ENCODE peak calls at places on chromosomes 13 and 19, in five cellular contexts. One of them, this sample, is unnamed.
A peak's percentile ranks its signal among the peaks of the same experiment; 100 is the strongest.

GRCh38 chr13:47934371-47934770 is 66.7 kb downstream of the SUCLA2 start:
- DNase-seq in head of caudate nucleus: no peak
- DNase-seq in prostate gland: no peak
- DNase-seq in stimulated activated CD8-positive, alpha-beta memory T cell treated with anti-CD3 and anti-CD28 coated beads, Interleukin-7, amount 100 ng/mL, for 1 hour: no peak
- DNase-seq in cardiac muscle cell: no peak
- DNase-seq in this sample: no peak

GRCh38 chr13:50365683-50366391 is 350.6 kb downstream of the KCNRG start:
- DNase-seq in prostate gland: peak; percentile 30
- DNase-seq in stimulated activated CD8-positive, alpha-beta memory T cell treated with anti-CD3 and anti-CD28 coated beads, Interleukin-7, amount 100 ng/mL, for 1 hour: no peak
- DNase-seq in cardiac muscle cell: no peak
- DNase-seq in head of caudate nucleus: no peak
- DNase-seq in this sample: no peak

GRCh38 chr13:102913924-102914628 is 68.2 kb downstream of the ERCC5 start:
- DNase-seq in prostate gland: peak; percentile 63
- DNase-seq in stimulated activated CD8-positive, alpha-beta memory T cell treated with anti-CD3 and anti-CD28 coated beads, Interleukin-7, amount 100 ng/mL, for 1 hour: no peak
- DNase-seq in cardiac muscle cell: no peak
- DNase-seq in head of caudate nucleus: peak; percentile 23
- DNase-seq in this sample: no peak

GRCh38 chr13:46354143-46355087 is 32.6 kb downstream of the RUBCNL start:
- DNase-seq in prostate gland: no peak
- DNase-seq in cardiac muscle cell: no peak
- DNase-seq in head of caudate nucleus: no peak
- DNase-seq in stimulated activated CD8-positive, alpha-beta memory T cell treated with anti-CD3 and anti-CD28 coated beads, Interleukin-7, amount 100 ng/mL, for 1 hour: no peak
- DNase-seq in this sample: no peak

GRCh38 chr19:40611096-40611495 is 9.9 kb downstream of the LTBP4 start:
- DNase-seq in head of caudate nucleus: no peak
- DNase-seq in cardiac muscle cell: no peak
- DNase-seq in stimulated activated CD8-positive, alpha-beta memory T cell treated with anti-CD3 and anti-CD28 coated beads, Interleukin-7, amount 100 ng/mL, for 1 hour: no peak
- DNase-seq in prostate gland: peak; percentile 61
- DNase-seq in this sample: no peak

GRCh38 chr19:46717716-46718143 is 816 bp upstream of the PRKD2 start:
- DNase-seq in stimulated activated CD8-positive, alpha-beta memory T cell treated with anti-CD3 and anti-CD28 coated beads, Interleukin-7, amount 100 ng/mL, for 1 hour: no peak
- DNase-seq in cardiac muscle cell: no peak
- DNase-seq in prostate gland: no peak
- DNase-seq in head of caudate nucleus: no peak
- DNase-seq in this sample: no peak

GRCh38 chr13:29849731-29850212 is 645 bp downstream of the UBL3 start:
- DNase-seq in cardiac muscle cell: peak; percentile 76
- DNase-seq in head of caudate nucleus: peak; percentile 44
- DNase-seq in prostate gland: peak; percentile 58
- DNase-seq in stimulated activated CD8-positive, alpha-beta memory T cell treated with anti-CD3 and anti-CD28 coated beads, Interleukin-7, amount 100 ng/mL, for 1 hour: peak; percentile 14
- DNase-seq in this sample: peak; percentile 73

GRCh38 chr19:41249707-41250423 is 14.3 kb upstream of the HNRNPUL1 start:
- DNase-seq in prostate gland: no peak
- DNase-seq in cardiac muscle cell: no peak
- DNase-seq in stimulated activated CD8-positive, alpha-beta memory T cell treated with anti-CD3 and anti-CD28 coated beads, Interleukin-7, amount 100 ng/mL, for 1 hour: no peak
- DNase-seq in head of caudate nucleus: no peak
- DNase-seq in this sample: no peak

GRCh38 chr19:5285955-5286354 is 54.7 kb downstream of the PTPRS start:
- DNase-seq in cardiac muscle cell: no peak
- DNase-seq in stimulated activated CD8-positive, alpha-beta memory T cell treated with anti-CD3 and anti-CD28 coated beads, Interleukin-7, amount 100 ng/mL, for 1 hour: no peak
- DNase-seq in head of caudate nucleus: no peak
- DNase-seq in prostate gland: no peak
- DNase-seq in this sample: no peak

GRCh38 chr13:98471895-98472294 is 105.0 kb downstream of the STK24 start:
- DNase-seq in head of caudate nucleus: no peak
- DNase-seq in stimulated activated CD8-positive, alpha-beta memory T cell treated with anti-CD3 and anti-CD28 coated beads, Interleukin-7, amount 100 ng/mL, for 1 hour: no peak
- DNase-seq in prostate gland: no peak
- DNase-seq in cardiac muscle cell: no peak
- DNase-seq in this sample: no peak

GRCh38 chr13:51745236-51745635 is 58.7 kb downstream of the DHRS12 start:
- DNase-seq in head of caudate nucleus: no peak
- DNase-seq in stimulated activated CD8-positive, alpha-beta memory T cell treated with anti-CD3 and anti-CD28 coated beads, Interleukin-7, amount 100 ng/mL, for 1 hour: no peak
- DNase-seq in prostate gland: no peak
- DNase-seq in cardiac muscle cell: no peak
- DNase-seq in this sample: no peak

GRCh38 chr13:45231722-45232121 is 30.9 kb upstream of the KCTD4 start:
- DNase-seq in prostate gland: no peak
- DNase-seq in cardiac muscle cell: no peak
- DNase-seq in head of caudate nucleus: no peak
- DNase-seq in stimulated activated CD8-positive, alpha-beta memory T cell treated with anti-CD3 and anti-CD28 coated beads, Interleukin-7, amount 100 ng/mL, for 1 hour: no peak
- DNase-seq in this sample: no peak

GRCh38 chr19:11642902-11643301 is 45.6 kb downstream of the ZNF627 start:
- DNase-seq in prostate gland: no peak
- DNase-seq in head of caudate nucleus: no peak
- DNase-seq in stimulated activated CD8-positive, alpha-beta memory T cell treated with anti-CD3 and anti-CD28 coated beads, Interleukin-7, amount 100 ng/mL, for 1 hour: no peak
- DNase-seq in cardiac muscle cell: no peak
- DNase-seq in this sample: no peak

GRCh38 chr13:95378603-95379002 is 77.4 kb upstream of the ABCC4 start:
- DNase-seq in cardiac muscle cell: no peak
- DNase-seq in prostate gland: peak; percentile 35
- DNase-seq in head of caudate nucleus: no peak
- DNase-seq in stimulated activated CD8-positive, alpha-beta memory T cell treated with anti-CD3 and anti-CD28 coated beads, Interleukin-7, amount 100 ng/mL, for 1 hour: no peak
- DNase-seq in this sample: no peak

GRCh38 chr13:73715114-73715909 is 418.9 kb downstream of the KLF12 start:
- DNase-seq in prostate gland: no peak
- DNase-seq in stimulated activated CD8-positive, alpha-beta memory T cell treated with anti-CD3 and anti-CD28 coated beads, Interleukin-7, amount 100 ng/mL, for 1 hour: no peak
- DNase-seq in cardiac muscle cell: no peak
- DNase-seq in head of caudate nucleus: no peak
- DNase-seq in this sample: no peak

GRCh38 chr19:18160792-18161690 is 8.1 kb downstream of the PIK3R2 start:
- DNase-seq in cardiac muscle cell: peak; percentile 80
- DNase-seq in stimulated activated CD8-positive, alpha-beta memory T cell treated with anti-CD3 and anti-CD28 coated beads, Interleukin-7, amount 100 ng/mL, for 1 hour: peak; percentile 70
- DNase-seq in head of caudate nucleus: peak; percentile 60
- DNase-seq in prostate gland: peak; percentile 51
- DNase-seq in this sample: peak; percentile 45

GRCh38 chr19:13864513-13865242 is 12.3 kb upstream of the NANOS3 start:
- DNase-seq in head of caudate nucleus: no peak
- DNase-seq in prostate gland: no peak
- DNase-seq in cardiac muscle cell: peak; percentile 36
- DNase-seq in stimulated activated CD8-positive, alpha-beta memory T cell treated with anti-CD3 and anti-CD28 coated beads, Interleukin-7, amount 100 ng/mL, for 1 hour: no peak
- DNase-seq in this sample: no peak

GRCh38 chr19:56132316-56132822 is 8.7 kb upstream of the ZNF444 start:
- DNase-seq in stimulated activated CD8-positive, alpha-beta memory T cell treated with anti-CD3 and anti-CD28 coated beads, Interleukin-7, amount 100 ng/mL, for 1 hour: no peak
- DNase-seq in head of caudate nucleus: no peak
- DNase-seq in prostate gland: no peak
- DNase-seq in cardiac muscle cell: peak; percentile 72
- DNase-seq in this sample: no peak

GRCh38 chr19:15640294-15640903 is at the start of gene CYP4F3:
- DNase-seq in cardiac muscle cell: no peak
- DNase-seq in prostate gland: peak; percentile 79
- DNase-seq in head of caudate nucleus: no peak
- DNase-seq in stimulated activated CD8-positive, alpha-beta memory T cell treated with anti-CD3 and anti-CD28 coated beads, Interleukin-7, amount 100 ng/mL, for 1 hour: no peak
- DNase-seq in this sample: no peak

GRCh38 chr19:28465317-28466086 is 747.4 kb downstream of the UQCRFS1 start:
- DNase-seq in cardiac muscle cell: no peak
- DNase-seq in prostate gland: no peak
- DNase-seq in stimulated activated CD8-positive, alpha-beta memory T cell treated with anti-CD3 and anti-CD28 coated beads, Interleukin-7, amount 100 ng/mL, for 1 hour: no peak
- DNase-seq in head of caudate nucleus: no peak
- DNase-seq in this sample: no peak

GRCh38 chr13:101271681-101272245 is 144.5 kb downstream of the NALCN start:
- DNase-seq in stimulated activated CD8-positive, alpha-beta memory T cell treated with anti-CD3 and anti-CD28 coated beads, Interleukin-7, amount 100 ng/mL, for 1 hour: no peak
- DNase-seq in head of caudate nucleus: no peak
- DNase-seq in cardiac muscle cell: no peak
- DNase-seq in prostate gland: no peak
- DNase-seq in this sample: no peak

GRCh38 chr13:103033999-103034398 is 32.2 kb downstream of the SLC10A2 start:
- DNase-seq in head of caudate nucleus: no peak
- DNase-seq in stimulated activated CD8-positive, alpha-beta memory T cell treated with anti-CD3 and anti-CD28 coated beads, Interleukin-7, amount 100 ng/mL, for 1 hour: no peak
- DNase-seq in prostate gland: no peak
- DNase-seq in cardiac muscle cell: no peak
- DNase-seq in this sample: no peak

GRCh38 chr19:1293782-1294621 is 8.3 kb downstream of the EFNA2 start:
- DNase-seq in stimulated activated CD8-positive, alpha-beta memory T cell treated with anti-CD3 and anti-CD28 coated beads, Interleukin-7, amount 100 ng/mL, for 1 hour: no peak
- DNase-seq in head of caudate nucleus: no peak
- DNase-seq in cardiac muscle cell: no peak
- DNase-seq in prostate gland: no peak
- DNase-seq in this sample: no peak

GRCh38 chr13:37429976-37430375 is 168.6 kb downstream of the POSTN start:
- DNase-seq in stimulated activated CD8-positive, alpha-beta memory T cell treated with anti-CD3 and anti-CD28 coated beads, Interleukin-7, amount 100 ng/mL, for 1 hour: no peak
- DNase-seq in prostate gland: no peak
- DNase-seq in cardiac muscle cell: no peak
- DNase-seq in head of caudate nucleus: no peak
- DNase-seq in this sample: no peak

GRCh38 chr19:6677924-6678689 is 8.1 kb upstream of the TNFSF14 start:
- DNase-seq in head of caudate nucleus: no peak
- DNase-seq in stimulated activated CD8-positive, alpha-beta memory T cell treated with anti-CD3 and anti-CD28 coated beads, Interleukin-7, amount 100 ng/mL, for 1 hour: no peak
- DNase-seq in cardiac muscle cell: no peak
- DNase-seq in prostate gland: no peak
- DNase-seq in this sample: no peak

GRCh38 chr13:80084086-80084676 is 256.7 kb downstream of the SPRY2 start:
- DNase-seq in head of caudate nucleus: no peak
- DNase-seq in prostate gland: no peak
- DNase-seq in stimulated activated CD8-positive, alpha-beta memory T cell treated with anti-CD3 and anti-CD28 coated beads, Interleukin-7, amount 100 ng/mL, for 1 hour: no peak
- DNase-seq in cardiac muscle cell: no peak
- DNase-seq in this sample: no peak

GRCh38 chr13:46572758-46573384 is 19.9 kb downstream of the LRCH1 start:
- DNase-seq in prostate gland: no peak
- DNase-seq in cardiac muscle cell: no peak
- DNase-seq in head of caudate nucleus: no peak
- DNase-seq in stimulated activated CD8-positive, alpha-beta memory T cell treated with anti-CD3 and anti-CD28 coated beads, Interleukin-7, amount 100 ng/mL, for 1 hour: no peak
- DNase-seq in this sample: no peak

GRCh38 chr19:18373892-18374629 is 11.9 kb upstream of the GDF15 start:
- DNase-seq in prostate gland: peak; percentile 71
- DNase-seq in head of caudate nucleus: peak; percentile 64
- DNase-seq in cardiac muscle cell: peak; percentile 85
- DNase-seq in stimulated activated CD8-positive, alpha-beta memory T cell treated with anti-CD3 and anti-CD28 coated beads, Interleukin-7, amount 100 ng/mL, for 1 hour: peak; percentile 44
- DNase-seq in this sample: peak; percentile 73

GRCh38 chr13:113209880-113210421 is 538 bp downstream of the CUL4A start:
- DNase-seq in cardiac muscle cell: peak; percentile 60
- DNase-seq in prostate gland: peak; percentile 39
- DNase-seq in stimulated activated CD8-positive, alpha-beta memory T cell treated with anti-CD3 and anti-CD28 coated beads, Interleukin-7, amount 100 ng/mL, for 1 hour: peak; percentile 16
- DNase-seq in head of caudate nucleus: peak; percentile 38
- DNase-seq in this sample: no peak

GRCh38 chr13:98144501-98145350 is 1.8 kb downstream of the FARP1 start:
- DNase-seq in cardiac muscle cell: peak; percentile 32
- DNase-seq in head of caudate nucleus: no peak
- DNase-seq in stimulated activated CD8-positive, alpha-beta memory T cell treated with anti-CD3 and anti-CD28 coated beads, Interleukin-7, amount 100 ng/mL, for 1 hour: no peak
- DNase-seq in prostate gland: peak; percentile 46
- DNase-seq in this sample: no peak

GRCh38 chr13:71577127-71577526 is 289.9 kb downstream of the DACH1 start:
- DNase-seq in stimulated activated CD8-positive, alpha-beta memory T cell treated with anti-CD3 and anti-CD28 coated beads, Interleukin-7, amount 100 ng/mL, for 1 hour: no peak
- DNase-seq in prostate gland: no peak
- DNase-seq in cardiac muscle cell: no peak
- DNase-seq in head of caudate nucleus: no peak
- DNase-seq in this sample: no peak

GRCh38 chr19:50290011-50290410 is 39.2 kb downstream of the KCNC3 start:
- DNase-seq in prostate gland: no peak
- DNase-seq in head of caudate nucleus: no peak
- DNase-seq in cardiac muscle cell: no peak
- DNase-seq in stimulated activated CD8-positive, alpha-beta memory T cell treated with anti-CD3 and anti-CD28 coated beads, Interleukin-7, amount 100 ng/mL, for 1 hour: no peak
- DNase-seq in this sample: no peak

GRCh38 chr13:61358599-61358998 is 57.0 kb downstream of the PCDH20 start:
- DNase-seq in prostate gland: no peak
- DNase-seq in cardiac muscle cell: no peak
- DNase-seq in stimulated activated CD8-positive, alpha-beta memory T cell treated with anti-CD3 and anti-CD28 coated beads, Interleukin-7, amount 100 ng/mL, for 1 hour: no peak
- DNase-seq in head of caudate nucleus: no peak
- DNase-seq in this sample: no peak

GRCh38 chr13:101157261-101157660 is 259.0 kb downstream of the NALCN start:
- DNase-seq in prostate gland: no peak
- DNase-seq in cardiac muscle cell: no peak
- DNase-seq in stimulated activated CD8-positive, alpha-beta memory T cell treated with anti-CD3 and anti-CD28 coated beads, Interleukin-7, amount 100 ng/mL, for 1 hour: no peak
- DNase-seq in head of caudate nucleus: no peak
- DNase-seq in this sample: no peak

GRCh38 chr19:47540748-47541147 is 25.9 kb upstream of the NAPA start:
- DNase-seq in prostate gland: no peak
- DNase-seq in cardiac muscle cell: peak; percentile 35
- DNase-seq in stimulated activated CD8-positive, alpha-beta memory T cell treated with anti-CD3 and anti-CD28 coated beads, Interleukin-7, amount 100 ng/mL, for 1 hour: no peak
- DNase-seq in head of caudate nucleus: no peak
- DNase-seq in this sample: no peak

GRCh38 chr13:36370108-36370429 is 23.9 kb upstream of the SPART start:
- DNase-seq in head of caudate nucleus: peak; percentile 83
- DNase-seq in prostate gland: no peak
- DNase-seq in stimulated activated CD8-positive, alpha-beta memory T cell treated with anti-CD3 and anti-CD28 coated beads, Interleukin-7, amount 100 ng/mL, for 1 hour: no peak
- DNase-seq in cardiac muscle cell: no peak
- DNase-seq in this sample: peak; percentile 88

GRCh38 chr13:24854311-24854710 is 90.3 kb downstream of the RNF17 start:
- DNase-seq in prostate gland: no peak
- DNase-seq in head of caudate nucleus: no peak
- DNase-seq in cardiac muscle cell: no peak
- DNase-seq in stimulated activated CD8-positive, alpha-beta memory T cell treated with anti-CD3 and anti-CD28 coated beads, Interleukin-7, amount 100 ng/mL, for 1 hour: no peak
- DNase-seq in this sample: no peak